ENCODE peak calls at places on chromosome 5, in seven cellular contexts. One of them, this sample, is unnamed.

GRCh38 chr5:170301901-170302728 is 4.5 kb upstream of the LCP2 start:
- DNase-seq in OCI-LY7: no peak
- DNase-seq in WERI-Rb-1: no peak
- DNase-seq in stimulated activated CD4-positive, alpha-beta T cell treated with anti-CD3 and anti-CD28 coated beads, TNF-alpha, amount 100 ng/mL, for 48 hours: no peak
- DNase-seq in endothelial cell: no peak
- DNase-seq in NCI-H345: no peak
- DNase-seq in AG04450: no peak
- DNase-seq in this sample: no peak

GRCh38 chr5:68433921-68434879 is 218.6 kb downstream of the PIK3R1 start:
- DNase-seq in OCI-LY7: peak
- DNase-seq in AG04450: peak
- DNase-seq in stimulated activated CD4-positive, alpha-beta T cell treated with anti-CD3 and anti-CD28 coated beads, TNF-alpha, amount 100 ng/mL, for 48 hours: peak
- DNase-seq in NCI-H345: no peak
- DNase-seq in endothelial cell: peak
- DNase-seq in WERI-Rb-1: no peak
- DNase-seq in this sample: peak

GRCh38 chr5:173236531-173237501 is 1.8 kb upstream of the NKX2-5 start:
- DNase-seq in OCI-LY7: no peak
- DNase-seq in NCI-H345: no peak
- DNase-seq in endothelial cell: no peak
- DNase-seq in AG04450: no peak
- DNase-seq in stimulated activated CD4-positive, alpha-beta T cell treated with anti-CD3 and anti-CD28 coated beads, TNF-alpha, amount 100 ng/mL, for 48 hours: no peak
- DNase-seq in WERI-Rb-1: no peak
- DNase-seq in this sample: no peak

GRCh38 chr5:52674815-52675545 is 112.7 kb upstream of the ITGA1 start:
- DNase-seq in OCI-LY7: no peak
- DNase-seq in endothelial cell: no peak
- DNase-seq in WERI-Rb-1: no peak
- DNase-seq in stimulated activated CD4-positive, alpha-beta T cell treated with anti-CD3 and anti-CD28 coated beads, TNF-alpha, amount 100 ng/mL, for 48 hours: no peak
- DNase-seq in AG04450: peak
- DNase-seq in NCI-H345: no peak
- DNase-seq in this sample: peak

GRCh38 chr5:170896779-170897178 is 35.0 kb downstream of the RANBP17 start:
- DNase-seq in WERI-Rb-1: peak
- DNase-seq in endothelial cell: peak
- DNase-seq in OCI-LY7: no peak
- DNase-seq in NCI-H345: no peak
- DNase-seq in stimulated activated CD4-positive, alpha-beta T cell treated with anti-CD3 and anti-CD28 coated beads, TNF-alpha, amount 100 ng/mL, for 48 hours: no peak
- DNase-seq in AG04450: no peak
- DNase-seq in this sample: no peak

GRCh38 chr5:164959761-164960160 is 1454.3 kb downstream of the MAT2B start:
- DNase-seq in OCI-LY7: no peak
- DNase-seq in endothelial cell: no peak
- DNase-seq in stimulated activated CD4-positive, alpha-beta T cell treated with anti-CD3 and anti-CD28 coated beads, TNF-alpha, amount 100 ng/mL, for 48 hours: no peak
- DNase-seq in NCI-H345: no peak
- DNase-seq in AG04450: no peak
- DNase-seq in WERI-Rb-1: no peak
- DNase-seq in this sample: no peak

GRCh38 chr5:5492087-5492933 is 69.8 kb downstream of the ICE1 start:
- DNase-seq in stimulated activated CD4-positive, alpha-beta T cell treated with anti-CD3 and anti-CD28 coated beads, TNF-alpha, amount 100 ng/mL, for 48 hours: peak
- DNase-seq in endothelial cell: peak
- DNase-seq in AG04450: no peak
- DNase-seq in NCI-H345: peak
- DNase-seq in OCI-LY7: peak
- DNase-seq in WERI-Rb-1: peak
- DNase-seq in this sample: peak

GRCh38 chr5:162068412-162068811 is 839 bp downstream of the GABRG2 start:
- DNase-seq in OCI-LY7: peak
- DNase-seq in WERI-Rb-1: no peak
- DNase-seq in endothelial cell: peak
- DNase-seq in NCI-H345: no peak
- DNase-seq in stimulated activated CD4-positive, alpha-beta T cell treated with anti-CD3 and anti-CD28 coated beads, TNF-alpha, amount 100 ng/mL, for 48 hours: no peak
- DNase-seq in AG04450: no peak
- DNase-seq in this sample: no peak

GRCh38 chr5:76849767-76850291 is at the start of gene S100Z:
- DNase-seq in OCI-LY7: no peak
- DNase-seq in stimulated activated CD4-positive, alpha-beta T cell treated with anti-CD3 and anti-CD28 coated beads, TNF-alpha, amount 100 ng/mL, for 48 hours: peak
- DNase-seq in AG04450: no peak
- DNase-seq in NCI-H345: no peak
- DNase-seq in WERI-Rb-1: no peak
- DNase-seq in endothelial cell: no peak
- DNase-seq in this sample: no peak